ENCODE peak calls at places on chromosomes 16 and 17, in ten cellular contexts. M is IMR-90; Y is D721Med; N is upper lobe of right lung; V is fibroblast of lung; I is RWPE1; C is CD4-positive, alpha-beta T cell; G is A673; O is pancreas; S is adrenal gland. E is an unnamed sample.

GRCh38 chr16:3017806-3018506 is at the start of gene CLDN6:
- DNase-seq in S (no peak), Y (no peak), M (no peak), N (no peak), O (peak), C (no peak), I (no peak), V (no peak), G (peak), E (no peak)

GRCh38 chr17:9021158-9021984 is at the start of gene NTN1:
- DNase-seq in V (peak), N (peak), O (peak), M (peak), I (peak), C (peak), Y (no peak), S (peak), G (peak), E (no peak)

GRCh38 chr16:9256196-9256595 is 164.8 kb downstream of the HAPSTR1 start:
- DNase-seq in C (no peak), O (peak), G (peak), S (no peak), Y (no peak), V (no peak), N (no peak), M (no peak), I (peak), E (peak)

GRCh38 chr17:70797166-70797565 is 627.8 kb downstream of the KCNJ2 start:
- DNase-seq in N (no peak), M (no peak), O (no peak), C (no peak), I (no peak), V (peak), Y (no peak), G (no peak), S (no peak), E (no peak)

GRCh38 chr17:73342057-73342522 is 30.3 kb upstream of the CDC42EP4 start:
- DNase-seq in Y (no peak), G (peak), I (peak), V (peak), C (no peak), O (peak), M (peak), S (peak), N (peak), E (no peak)

GRCh38 chr16:9102379-9102778 is 10.9 kb downstream of the HAPSTR1 start:
- DNase-seq in S (no peak), Y (no peak), M (peak), O (no peak), C (no peak), V (peak), I (peak), G (no peak), N (no peak), E (no peak)

GRCh38 chr17:55398689-55399088 is 22.9 kb downstream of the MMD start:
- DNase-seq in M (peak), C (no peak), V (no peak), S (no peak), N (no peak), I (no peak), G (no peak), Y (no peak), O (no peak), E (no peak)

GRCh38 chr17:59311051-59311468 is 20.4 kb upstream of the YPEL2 start:
- DNase-seq in N (no peak), S (peak), Y (peak), M (peak), I (peak), G (peak), C (no peak), O (no peak), V (peak), E (peak)

GRCh38 chr16:13733561-13733960 is 186.4 kb upstream of the ERCC4 start:
- DNase-seq in V (no peak), C (no peak), S (no peak), I (no peak), N (no peak), Y (no peak), O (no peak), M (no peak), G (no peak), E (no peak)

GRCh38 chr16:24896439-24896838 is 50.7 kb downstream of the SLC5A11 start:
- DNase-seq in C (no peak), I (no peak), G (no peak), M (no peak), Y (no peak), S (no peak), N (no peak), O (no peak), V (no peak), E (peak)

GRCh38 chr17:76996741-76997694 is 128.8 kb downstream of the MGAT5B start:
- DNase-seq in V (no peak), Y (no peak), I (no peak), S (no peak), G (no peak), N (peak), O (no peak), M (no peak), C (no peak), E (no peak)

GRCh38 chr16:1057252-1057932 is 15.2 kb upstream of the SSTR5 start:
- DNase-seq in C (peak), Y (peak), N (no peak), S (peak), V (no peak), G (peak), M (no peak), I (peak), O (peak), E (no peak)

GRCh38 chr17:75288784-75289121 is 480 bp downstream of the SLC25A19 start:
- DNase-seq in Y (peak), G (peak), V (no peak), O (no peak), S (no peak), C (peak), N (peak), M (no peak), I (peak), E (no peak)

GRCh38 chr16:86107190-86107589 is 208.2 kb downstream of the IRF8 start:
- DNase-seq in G (no peak), C (no peak), S (no peak), M (no peak), I (no peak), O (no peak), Y (no peak), N (no peak), V (peak), E (no peak)

GRCh38 chr16:86112178-86112577 is 213.2 kb downstream of the IRF8 start:
- DNase-seq in V (no peak), C (no peak), G (no peak), N (no peak), S (no peak), Y (no peak), M (no peak), O (no peak), I (no peak), E (no peak)

GRCh38 chr16:86110134-86110533 is 211.2 kb downstream of the IRF8 start:
- DNase-seq in V (no peak), G (no peak), O (no peak), C (no peak), N (no peak), Y (no peak), M (no peak), I (no peak), S (no peak), E (no peak)

GRCh38 chr16:86108062-86108461 is 209.1 kb downstream of the IRF8 start:
- DNase-seq in V (no peak), M (no peak), I (no peak), O (no peak), Y (no peak), G (no peak), S (no peak), N (no peak), C (no peak), E (no peak)

DNA sequence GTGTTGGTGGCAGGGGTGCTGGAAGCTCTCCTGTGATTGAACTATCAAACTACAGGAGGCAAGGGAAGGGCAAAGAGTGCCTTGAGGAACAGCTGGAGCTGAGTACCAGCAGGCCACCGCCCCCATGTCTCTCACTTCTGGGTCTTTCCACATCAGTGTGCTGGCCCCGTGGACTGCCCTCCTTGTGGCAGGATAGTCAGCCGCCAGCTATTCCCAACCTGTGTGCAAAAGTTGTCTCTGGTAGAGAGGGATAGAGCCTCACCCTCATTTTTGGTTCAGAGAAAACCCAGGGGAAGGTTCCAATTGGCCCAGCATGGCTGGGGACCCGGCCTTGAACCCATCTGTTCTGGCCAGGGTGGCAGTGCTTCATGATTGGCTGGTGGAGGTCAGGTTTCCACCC is 211.8 kb downstream of the IRF8 start:
- DNase-seq in S (no peak), N (no peak), V (no peak), Y (no peak), O (no peak), I (no peak), G (no peak), C (no peak), M (no peak), E (no peak)
- TF ChIP-seq CTCF in S (no peak), N (no peak), V (no peak), Y (no peak), O (no peak), I (no peak), G (no peak), C (no peak), M (no peak), E (no peak)

DNA sequence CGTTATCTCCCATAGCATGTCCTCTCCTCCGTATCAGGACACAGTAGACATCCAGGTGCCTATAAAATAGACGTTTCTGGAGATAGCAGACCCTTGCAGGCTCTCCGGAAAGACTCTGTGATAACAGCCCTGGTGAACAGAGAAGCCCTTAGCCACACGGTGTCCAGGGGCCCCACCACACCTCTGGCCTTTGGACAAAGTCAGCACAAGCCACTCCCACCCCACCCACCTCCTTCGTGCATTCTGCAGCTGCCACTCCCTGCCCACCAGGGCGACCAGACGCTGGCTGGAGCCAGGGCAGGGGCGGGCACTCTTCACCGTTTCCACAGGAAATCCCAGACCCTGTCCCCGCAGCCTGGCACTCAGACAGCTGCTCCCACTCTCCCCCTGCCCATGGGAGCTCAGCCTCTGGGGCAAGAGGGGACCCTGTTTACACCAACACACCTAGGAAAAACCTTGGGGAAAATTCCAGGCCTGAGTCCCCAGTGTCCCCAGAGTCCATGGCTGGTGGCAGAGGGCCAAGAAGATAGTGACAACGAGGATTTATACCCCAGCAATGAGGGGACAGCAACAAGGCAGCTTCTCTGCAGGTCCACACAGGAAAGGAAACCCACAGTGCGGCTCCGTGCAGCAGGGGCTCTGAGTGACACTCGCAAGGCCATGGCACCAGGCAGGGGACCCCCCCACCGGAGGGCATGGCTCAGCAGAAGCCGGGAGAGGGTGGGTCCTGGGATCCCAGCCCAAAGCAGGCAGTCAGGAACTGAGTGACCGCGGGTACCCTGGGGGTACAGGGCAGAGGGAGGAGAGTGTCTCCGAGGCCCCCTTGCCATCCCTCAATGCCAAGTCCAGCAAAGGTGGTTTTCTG is 15.2 kb upstream of the ENPP7 start:
- DNase-seq in N (no peak), Y (no peak), V (no peak), S (no peak), M (no peak), C (no peak), I (no peak), O (no peak), G (no peak), E (no peak)
- TF ChIP-seq CTCF in N (no peak), Y (no peak), V (no peak), S (no peak), M (no peak), C (no peak), I (no peak), O (no peak), G (no peak), E (no peak)

DNA sequence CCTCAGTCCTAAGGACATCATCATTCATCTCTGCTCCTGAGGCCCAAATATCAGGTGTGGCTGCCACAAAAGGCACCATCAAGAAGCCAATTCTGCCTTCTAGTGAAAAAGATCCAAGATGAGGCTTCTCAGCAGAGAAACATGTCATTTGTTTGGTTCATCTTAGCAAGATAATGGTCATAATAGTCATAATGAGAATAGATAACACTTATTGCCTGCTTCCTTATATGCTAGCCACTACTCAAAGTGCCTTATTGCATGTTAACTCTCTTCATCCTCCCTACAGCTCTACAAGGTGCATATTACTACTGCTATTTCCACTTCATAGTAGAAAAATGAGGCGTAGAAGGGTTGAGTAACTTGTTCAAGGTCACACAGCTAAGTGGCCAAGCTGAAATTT is 45.0 kb upstream of the MRPS23 start:
- DNase-seq in G (no peak), I (no peak), M (no peak), Y (no peak), C (no peak), V (no peak), S (no peak), O (no peak), N (no peak), E (no peak)
- TF ChIP-seq CTCF in G (no peak), I (no peak), M (no peak), Y (no peak), C (no peak), V (no peak), S (no peak), O (no peak), N (no peak), E (no peak)

GRCh38 chr16:68436581-68436980 is 11.7 kb downstream of the SMPD3 start:
- DNase-seq in V (no peak), O (no peak), N (no peak), C (no peak), M (no peak), G (peak), I (no peak), Y (no peak), S (no peak), E (no peak)
- TF ChIP-seq CTCF in V (peak), O (no peak), N (peak), C (no peak), M (no peak), G (peak), I (no peak), Y (no peak), S (no peak), E (peak)

GRCh38 chr16:30352488-30353401 is 2.4 kb downstream of the CD2BP2 start:
- DNase-seq in V (no peak), G (no peak), M (no peak), S (peak), N (no peak), O (no peak), I (no peak), C (no peak), Y (no peak), E (no peak)
- TF ChIP-seq CTCF in V (no peak), G (no peak), M (peak), S (no peak), N (no peak), O (no peak), I (no peak), C (no peak), Y (no peak), E (peak)

GRCh38 chr17:50914510-50914849 is 48.3 kb upstream of the TOB1 start:
- DNase-seq in V (no peak), M (no peak), O (no peak), I (no peak), G (no peak), C (no peak), S (no peak), N (no peak), Y (no peak), E (no peak)

GRCh38 chr17:50913120-50913519 is 47.0 kb upstream of the TOB1 start:
- DNase-seq in O (no peak), I (no peak), N (no peak), Y (no peak), V (no peak), S (no peak), M (no peak), C (no peak), G (no peak), E (no peak)

GRCh38 chr17:50909765-50910661 is 43.9 kb upstream of the TOB1 start:
- DNase-seq in S (no peak), G (no peak), Y (no peak), I (no peak), O (peak), C (peak), M (no peak), N (no peak), V (no peak), E (no peak)

GRCh38 chr17:50911450-50911849 is 45.3 kb upstream of the TOB1 start:
- DNase-seq in O (no peak), I (no peak), C (no peak), G (no peak), M (no peak), S (no peak), V (no peak), N (no peak), Y (no peak), E (no peak)

GRCh38 chr17:50911890-50912289 is 45.7 kb upstream of the TOB1 start:
- DNase-seq in O (no peak), N (no peak), V (no peak), G (no peak), S (no peak), C (no peak), Y (no peak), I (no peak), M (no peak), E (no peak)
- TF ChIP-seq CTCF in O (no peak), N (no peak), V (no peak), G (no peak), S (no peak), C (no peak), Y (no peak), I (no peak), M (no peak), E (peak)